ENCODE peak calls at places on chromosomes 2 and 18, in six cellular contexts. One of them, this sample, is unnamed.

GRCh38 chr2:241636182-241636982 is 576 bp downstream of the THAP4 start:
- DNase-seq in right lobe of liver: peak; percentile 75
- DNase-seq in thyroid gland: peak; percentile 45
- DNase-seq in A549: peak; percentile 52
- DNase-seq in esophagus squamous epithelium: no peak
- DNase-seq in ovary: peak; percentile 65
- DNase-seq in this sample: peak; percentile 48

GRCh38 chr18:12376034-12376717 is 851 bp downstream of the AFG3L2 start:
- DNase-seq in right lobe of liver: peak; percentile 29
- DNase-seq in thyroid gland: peak; percentile 9
- DNase-seq in A549: peak; percentile 14
- DNase-seq in esophagus squamous epithelium: no peak
- DNase-seq in ovary: peak; percentile 58
- DNase-seq in this sample: peak; percentile 62

GRCh38 chr2:222506230-222506934 is 82.0 kb downstream of the SGPP2 start:
- DNase-seq in right lobe of liver: no peak
- DNase-seq in thyroid gland: no peak
- DNase-seq in A549: no peak
- DNase-seq in esophagus squamous epithelium: no peak
- DNase-seq in ovary: no peak
- DNase-seq in this sample: no peak

GRCh38 chr2:113891265-113891959 is 1.5 kb downstream of the ACTR3 start:
- DNase-seq in right lobe of liver: no peak
- DNase-seq in thyroid gland: no peak
- DNase-seq in A549: no peak
- DNase-seq in esophagus squamous epithelium: no peak
- DNase-seq in ovary: no peak
- DNase-seq in this sample: no peak

GRCh38 chr2:214737188-214737587 is 72.3 kb downstream of the BARD1 start:
- DNase-seq in right lobe of liver: no peak
- DNase-seq in thyroid gland: no peak
- DNase-seq in A549: no peak
- DNase-seq in esophagus squamous epithelium: no peak
- DNase-seq in ovary: no peak
- DNase-seq in this sample: no peak

GRCh38 chr18:23591011-23591410 is 4.7 kb upstream of the NPC1 start:
- DNase-seq in right lobe of liver: no peak
- DNase-seq in thyroid gland: no peak
- DNase-seq in A549: peak; percentile 47
- DNase-seq in esophagus squamous epithelium: no peak
- DNase-seq in ovary: no peak
- DNase-seq in this sample: no peak

GRCh38 chr18:33804258-33804657 is 226.2 kb downstream of the ASXL3 start:
- DNase-seq in right lobe of liver: no peak
- DNase-seq in thyroid gland: peak; percentile 62
- DNase-seq in A549: peak; percentile 0
- DNase-seq in esophagus squamous epithelium: no peak
- DNase-seq in ovary: no peak
- DNase-seq in this sample: no peak

GRCh38 chr2:67389286-67389685 is 7.8 kb upstream of the ETAA1 start:
- DNase-seq in right lobe of liver: no peak
- DNase-seq in thyroid gland: no peak
- DNase-seq in A549: no peak
- DNase-seq in esophagus squamous epithelium: no peak
- DNase-seq in ovary: no peak
- DNase-seq in this sample: no peak

GRCh38 chr2:69308338-69308737 is 78.7 kb downstream of the GFPT1 start:
- DNase-seq in right lobe of liver: no peak
- DNase-seq in thyroid gland: no peak
- DNase-seq in A549: no peak
- DNase-seq in esophagus squamous epithelium: no peak
- DNase-seq in ovary: no peak
- DNase-seq in this sample: no peak

GRCh38 chr2:220961461-220961860 is 610.6 kb downstream of the EPHA4 start:
- DNase-seq in right lobe of liver: no peak
- DNase-seq in thyroid gland: no peak
- DNase-seq in A549: no peak
- DNase-seq in esophagus squamous epithelium: no peak
- DNase-seq in ovary: no peak
- DNase-seq in this sample: no peak

GRCh38 chr2:38438133-38438532 is 61.1 kb upstream of the ATL2 start:
- DNase-seq in right lobe of liver: no peak
- DNase-seq in thyroid gland: no peak
- DNase-seq in A549: no peak
- DNase-seq in esophagus squamous epithelium: no peak
- DNase-seq in ovary: no peak
- DNase-seq in this sample: no peak

GRCh38 chr18:58878640-58879039 is 14.0 kb downstream of the ZNF532 start:
- DNase-seq in right lobe of liver: no peak
- DNase-seq in thyroid gland: no peak
- DNase-seq in A549: no peak
- DNase-seq in esophagus squamous epithelium: no peak
- DNase-seq in ovary: no peak
- DNase-seq in this sample: no peak
- H3K4me1 ChIP-seq in right lobe of liver: no peaks in the 10 kb centered on the region
- H3K4me1 ChIP-seq in thyroid gland: no peaks in the 10 kb centered on the region
- H3K4me1 ChIP-seq in A549: peaks cover 19% of the 10 kb centered on the region
- H3K4me1 ChIP-seq in esophagus squamous epithelium: peaks cover 31% of the 10 kb centered on the region
- H3K4me1 ChIP-seq in ovary: peaks cover 10% of the 10 kb centered on the region
- H3K4me1 ChIP-seq in this sample: peaks cover 45% of the 10 kb centered on the region

GRCh38 chr18:62522510-62523254 is at the start of gene ZCCHC2:
- DNase-seq in right lobe of liver: peak; percentile 99
- DNase-seq in thyroid gland: peak; percentile 98
- DNase-seq in A549: peak; percentile 96
- DNase-seq in esophagus squamous epithelium: peak; percentile 87
- DNase-seq in ovary: peak; percentile 99
- DNase-seq in this sample: peak; percentile 99
- TF ChIP-seq POLR2A in right lobe of liver: peak; percentile 90
- TF ChIP-seq POLR2A in thyroid gland: peak; percentile 97
- TF ChIP-seq POLR2A in A549: peak; percentile 51
- TF ChIP-seq POLR2A in esophagus squamous epithelium: peak; percentile 75
- TF ChIP-seq POLR2A in ovary: peak; percentile 90
- TF ChIP-seq POLR2A in this sample: peak; percentile 78

GRCh38 chr2:100242891-100243670 is 79.2 kb downstream of the LONRF2 start:
- DNase-seq in right lobe of liver: peak; percentile 72
- DNase-seq in thyroid gland: peak; percentile 79
- DNase-seq in A549: peak; percentile 51
- DNase-seq in esophagus squamous epithelium: no peak
- DNase-seq in ovary: peak; percentile 68
- DNase-seq in this sample: peak; percentile 73
- TF ChIP-seq CTCF in right lobe of liver: peak; percentile 74
- TF ChIP-seq CTCF in thyroid gland: peak; percentile 80
- TF ChIP-seq CTCF in A549: peak; percentile 76
- TF ChIP-seq CTCF in esophagus squamous epithelium: peak; percentile 44
- TF ChIP-seq CTCF in ovary: no peak
- TF ChIP-seq CTCF in this sample: peak; percentile 85

DNA sequence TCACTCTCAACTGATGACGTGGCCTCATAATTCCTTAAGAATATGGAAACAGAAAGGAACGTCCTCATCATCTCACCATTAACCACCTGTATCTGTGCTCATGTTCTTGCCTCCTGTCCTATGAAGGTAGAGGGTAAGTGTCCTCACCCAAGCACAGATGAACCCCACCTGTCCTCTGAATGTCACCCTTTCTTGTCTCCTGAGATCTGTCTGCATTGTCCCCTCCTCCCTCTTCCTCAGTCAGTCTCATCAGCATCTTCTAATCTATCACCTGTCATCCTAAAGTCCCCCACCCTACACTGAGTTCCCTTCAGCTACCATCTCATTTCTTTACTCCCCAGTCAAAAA is 39.4 kb upstream of the LPIN2 start:
- DNase-seq in right lobe of liver: no peak
- DNase-seq in thyroid gland: no peak
- DNase-seq in A549: no peak
- DNase-seq in esophagus squamous epithelium: no peak
- DNase-seq in ovary: no peak
- DNase-seq in this sample: no peak
- H3K4me1 ChIP-seq in right lobe of liver: no peaks in the 10 kb centered on the region
- H3K4me1 ChIP-seq in thyroid gland: no peaks in the 10 kb centered on the region
- H3K4me1 ChIP-seq in A549: peaks cover 42% of the 10 kb centered on the region
- H3K4me1 ChIP-seq in esophagus squamous epithelium: no peaks in the 10 kb centered on the region
- H3K4me1 ChIP-seq in ovary: no peaks in the 10 kb centered on the region
- H3K4me1 ChIP-seq in this sample: no peaks in the 10 kb centered on the region

GRCh38 chr2:41840702-41841551 is 206.9 kb upstream of the PKDCC start:
- DNase-seq in right lobe of liver: peak; percentile 94
- DNase-seq in thyroid gland: peak; percentile 97
- DNase-seq in A549: peak; percentile 99
- DNase-seq in esophagus squamous epithelium: peak; percentile 86
- DNase-seq in ovary: peak; percentile 98
- DNase-seq in this sample: peak; percentile 96
- TF ChIP-seq POLR2A in right lobe of liver: peak; percentile 75
- TF ChIP-seq POLR2A in thyroid gland: peak; percentile 77
- TF ChIP-seq POLR2A in A549: peak; percentile 77
- TF ChIP-seq POLR2A in esophagus squamous epithelium: no peak
- TF ChIP-seq POLR2A in ovary: peak; percentile 8
- TF ChIP-seq POLR2A in this sample: peak; percentile 53

DNA sequence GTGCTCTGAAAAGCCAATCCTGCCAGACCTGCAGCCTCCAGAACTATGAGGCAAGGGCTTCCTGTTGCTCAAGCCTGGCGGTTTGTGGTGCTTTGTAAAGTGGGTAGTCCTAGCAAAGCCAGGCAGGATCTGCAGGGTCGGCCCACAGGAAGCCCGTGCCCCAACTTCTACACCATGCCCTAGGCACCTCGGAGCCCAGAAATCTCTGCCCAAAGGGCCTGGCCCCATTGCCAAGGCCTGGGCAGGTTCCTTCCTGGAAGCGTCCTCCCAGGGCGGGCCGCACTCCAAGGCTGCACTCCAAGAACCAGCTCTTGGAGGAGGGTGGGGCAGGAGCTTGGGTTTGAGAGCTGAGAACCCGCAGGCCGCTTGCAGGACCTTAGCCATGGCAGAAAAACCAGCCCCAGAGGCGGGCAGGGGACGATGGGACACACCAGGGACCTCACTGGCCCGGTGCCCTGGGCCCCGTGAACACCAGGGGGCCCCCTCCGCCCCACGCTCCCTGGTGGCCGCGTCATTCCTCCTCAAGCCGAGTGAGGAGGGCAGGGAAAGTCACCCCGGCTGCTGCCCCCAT is 37.2 kb upstream of the ID2 start:
- DNase-seq in right lobe of liver: no peak
- DNase-seq in thyroid gland: no peak
- DNase-seq in A549: peak; percentile 50
- DNase-seq in esophagus squamous epithelium: no peak
- DNase-seq in ovary: no peak
- DNase-seq in this sample: no peak
- TF ChIP-seq CTCF in right lobe of liver: no peak
- TF ChIP-seq CTCF in thyroid gland: no peak
- TF ChIP-seq CTCF in A549: peak; percentile 53
- TF ChIP-seq CTCF in esophagus squamous epithelium: no peak
- TF ChIP-seq CTCF in ovary: no peak
- TF ChIP-seq CTCF in this sample: peak; percentile 41

DNA sequence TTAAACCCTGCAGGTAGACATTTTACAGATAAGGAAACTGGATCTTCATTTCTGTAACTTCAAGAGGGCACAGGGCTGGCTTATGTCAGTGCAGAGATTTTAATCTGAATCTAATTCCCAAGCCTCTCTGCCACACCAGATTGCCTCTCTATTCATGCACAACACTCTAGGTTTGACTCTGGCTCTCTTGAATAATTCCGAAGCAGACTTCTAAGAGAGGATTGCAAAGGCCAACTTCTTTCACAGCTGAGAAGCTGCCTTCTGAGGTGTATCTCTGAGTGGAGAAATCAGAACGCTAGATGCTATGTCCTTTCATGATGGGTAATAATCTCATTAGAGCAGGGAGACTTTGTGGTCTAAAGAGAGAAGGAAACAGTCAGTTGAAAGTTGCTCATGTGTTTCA is 20.1 kb upstream of the MGAT5 start:
- DNase-seq in right lobe of liver: no peak
- DNase-seq in thyroid gland: no peak
- DNase-seq in A549: no peak
- DNase-seq in esophagus squamous epithelium: no peak
- DNase-seq in ovary: no peak
- DNase-seq in this sample: no peak
- H3K4me1 ChIP-seq in right lobe of liver: no peaks in the 10 kb centered on the region
- H3K4me1 ChIP-seq in thyroid gland: no peaks in the 10 kb centered on the region
- H3K4me1 ChIP-seq in A549: no peaks in the 10 kb centered on the region
- H3K4me1 ChIP-seq in esophagus squamous epithelium: peaks cover 44% of the 10 kb centered on the region
- H3K4me1 ChIP-seq in ovary: peaks cover 2% of the 10 kb centered on the region
- H3K4me1 ChIP-seq in this sample: peaks cover 50% of the 10 kb centered on the region

GRCh38 chr2:84537251-84537650 is 21.0 kb downstream of the DNAH6 start:
- DNase-seq in right lobe of liver: no peak
- DNase-seq in thyroid gland: no peak
- DNase-seq in A549: no peak
- DNase-seq in esophagus squamous epithelium: no peak
- DNase-seq in ovary: no peak
- DNase-seq in this sample: no peak
- TF ChIP-seq POLR2A in right lobe of liver: no peak
- TF ChIP-seq POLR2A in thyroid gland: no peak
- TF ChIP-seq POLR2A in A549: no peak
- TF ChIP-seq POLR2A in esophagus squamous epithelium: no peak
- TF ChIP-seq POLR2A in ovary: no peak
- TF ChIP-seq POLR2A in this sample: no peak